ENCODE peak calls at places on chromosomes 16 and 17, in five cellular contexts. One of them, this sample, is unnamed. For H3K27me3 and H3K9me3, the result is how much of the 10 kb centered on the place peaks cover.

GRCh38 chr17:72158895-72159885 is 38.4 kb downstream of the SOX9 start:
- DNase-seq in right cardiac atrium: peak
- DNase-seq in PC-9: no peak
- DNase-seq in GM23248: no peak
- DNase-seq in effector memory CD4-positive, alpha-beta T cell: no peak
- DNase-seq in this sample: peak

GRCh38 chr16:73605309-73605708 is 557.4 kb upstream of the ZFHX3 start:
- DNase-seq in right cardiac atrium: no peak
- DNase-seq in PC-9: peak
- DNase-seq in GM23248: no peak
- DNase-seq in effector memory CD4-positive, alpha-beta T cell: no peak
- DNase-seq in this sample: no peak

GRCh38 chr17:50511058-50511457 is 2.8 kb downstream of the MYCBPAP start:
- DNase-seq in right cardiac atrium: no peak
- DNase-seq in PC-9: peak
- DNase-seq in GM23248: peak
- DNase-seq in effector memory CD4-positive, alpha-beta T cell: no peak
- DNase-seq in this sample: no peak

GRCh38 chr17:38982858-38983746 is 15.9 kb upstream of the FBXO47 start:
- DNase-seq in right cardiac atrium: peak
- DNase-seq in PC-9: peak
- DNase-seq in GM23248: peak
- DNase-seq in effector memory CD4-positive, alpha-beta T cell: peak
- DNase-seq in this sample: no peak

GRCh38 chr17:50604470-50604869 is 30.2 kb upstream of the ABCC3 start:
- DNase-seq in right cardiac atrium: peak
- DNase-seq in PC-9: no peak
- DNase-seq in GM23248: peak
- DNase-seq in effector memory CD4-positive, alpha-beta T cell: no peak
- DNase-seq in this sample: peak

GRCh38 chr16:65406076-65406475 is 284.2 kb upstream of the CDH11 start:
- DNase-seq in right cardiac atrium: no peak
- DNase-seq in PC-9: no peak
- DNase-seq in GM23248: no peak
- DNase-seq in effector memory CD4-positive, alpha-beta T cell: no peak
- DNase-seq in this sample: no peak

GRCh38 chr17:43398724-43399595 is at the start of gene ARL4D:
- DNase-seq in right cardiac atrium: peak
- DNase-seq in PC-9: peak
- DNase-seq in GM23248: peak
- DNase-seq in effector memory CD4-positive, alpha-beta T cell: peak
- DNase-seq in this sample: peak

GRCh38 chr16:87580855-87581261 is 21.4 kb upstream of the JPH3 start:
- DNase-seq in right cardiac atrium: no peak
- DNase-seq in PC-9: peak
- DNase-seq in GM23248: peak
- DNase-seq in effector memory CD4-positive, alpha-beta T cell: no peak
- DNase-seq in this sample: peak

GRCh38 chr17:2410951-2411350 is 10.1 kb upstream of the MNT start:
- DNase-seq in right cardiac atrium: no peak
- DNase-seq in PC-9: no peak
- DNase-seq in GM23248: no peak
- DNase-seq in effector memory CD4-positive, alpha-beta T cell: no peak
- DNase-seq in this sample: no peak

GRCh38 chr17:22268214-22268911 is 576.0 kb downstream of the KCNJ18 start:
- DNase-seq in right cardiac atrium: no peak
- DNase-seq in PC-9: no peak
- DNase-seq in GM23248: no peak
- DNase-seq in effector memory CD4-positive, alpha-beta T cell: no peak
- DNase-seq in this sample: peak

GRCh38 chr16:49345829-49346228 is 27.8 kb upstream of the C16orf78 start:
- DNase-seq in right cardiac atrium: no peak
- DNase-seq in PC-9: no peak
- DNase-seq in GM23248: peak
- DNase-seq in effector memory CD4-positive, alpha-beta T cell: no peak
- DNase-seq in this sample: no peak

GRCh38 chr16:25033852-25034251 is 18.7 kb upstream of the ARHGAP17 start:
- DNase-seq in right cardiac atrium: no peak
- DNase-seq in PC-9: no peak
- DNase-seq in GM23248: peak
- DNase-seq in effector memory CD4-positive, alpha-beta T cell: no peak
- DNase-seq in this sample: peak

GRCh38 chr17:20206068-20206467 is 196.9 kb downstream of the SPECC1 start:
- DNase-seq in right cardiac atrium: no peak
- DNase-seq in PC-9: no peak
- DNase-seq in GM23248: peak
- DNase-seq in effector memory CD4-positive, alpha-beta T cell: no peak
- DNase-seq in this sample: peak

GRCh38 chr16:11913425-11914079 is 2.2 kb downstream of the GSPT1 start:
- DNase-seq in right cardiac atrium: no peak
- DNase-seq in PC-9: peak
- DNase-seq in GM23248: peak
- DNase-seq in effector memory CD4-positive, alpha-beta T cell: peak
- DNase-seq in this sample: peak

GRCh38 chr16:88854306-88855111 is 2.2 kb downstream of the GALNS start:
- DNase-seq in right cardiac atrium: no peak
- DNase-seq in PC-9: no peak
- DNase-seq in GM23248: no peak
- DNase-seq in effector memory CD4-positive, alpha-beta T cell: no peak
- DNase-seq in this sample: no peak

GRCh38 chr17:3695129-3695722 is 729 bp downstream of the P2RX5 start:
- DNase-seq in right cardiac atrium: peak
- DNase-seq in PC-9: no peak
- DNase-seq in GM23248: peak
- DNase-seq in effector memory CD4-positive, alpha-beta T cell: no peak
- DNase-seq in this sample: peak

GRCh38 chr17:7011942-7012254 is 526 bp upstream of the RNASEK start:
- DNase-seq in right cardiac atrium: no peak
- DNase-seq in PC-9: no peak
- DNase-seq in GM23248: peak
- DNase-seq in effector memory CD4-positive, alpha-beta T cell: no peak
- DNase-seq in this sample: no peak

GRCh38 chr17:751269-752001 is 629 bp downstream of the GEMIN4 start:
- DNase-seq in right cardiac atrium: peak
- DNase-seq in PC-9: no peak
- DNase-seq in GM23248: peak
- DNase-seq in effector memory CD4-positive, alpha-beta T cell: peak
- DNase-seq in this sample: peak

GRCh38 chr17:72370819-72371218 is 250.0 kb downstream of the SOX9 start:
- DNase-seq in right cardiac atrium: peak
- DNase-seq in PC-9: peak
- DNase-seq in GM23248: peak
- DNase-seq in effector memory CD4-positive, alpha-beta T cell: no peak
- DNase-seq in this sample: peak

GRCh38 chr16:87033541-87034300 is 283.5 kb downstream of the C16orf95 start:
- DNase-seq in right cardiac atrium: no peak
- DNase-seq in PC-9: no peak
- DNase-seq in GM23248: no peak
- DNase-seq in effector memory CD4-positive, alpha-beta T cell: no peak
- DNase-seq in this sample: no peak

GRCh38 chr17:7579839-7580630 is 597 bp downstream of the CD68 start:
- DNase-seq in right cardiac atrium: no peak
- DNase-seq in PC-9: no peak
- DNase-seq in GM23248: no peak
- DNase-seq in effector memory CD4-positive, alpha-beta T cell: no peak
- DNase-seq in this sample: no peak

GRCh38 chr17:48930435-48930873 is 14.2 kb downstream of the SNF8 start:
- DNase-seq in right cardiac atrium: no peak
- DNase-seq in PC-9: no peak
- DNase-seq in GM23248: no peak
- DNase-seq in effector memory CD4-positive, alpha-beta T cell: no peak
- DNase-seq in this sample: no peak

GRCh38 chr16:29126057-29126494 is 141.2 kb downstream of the LAT start:
- DNase-seq in right cardiac atrium: no peak
- DNase-seq in PC-9: no peak
- DNase-seq in GM23248: no peak
- DNase-seq in effector memory CD4-positive, alpha-beta T cell: no peak
- DNase-seq in this sample: no peak

GRCh38 chr17:2157081-2157480 is 102.2 kb downstream of the HIC1 start:
- DNase-seq in right cardiac atrium: no peak
- DNase-seq in PC-9: no peak
- DNase-seq in GM23248: peak
- DNase-seq in effector memory CD4-positive, alpha-beta T cell: no peak
- DNase-seq in this sample: no peak

GRCh38 chr16:30358577-30358936 is 3.4 kb upstream of the CD2BP2 start:
- DNase-seq in right cardiac atrium: no peak
- DNase-seq in PC-9: no peak
- DNase-seq in GM23248: no peak
- DNase-seq in effector memory CD4-positive, alpha-beta T cell: no peak
- DNase-seq in this sample: no peak

GRCh38 chr16:17951273-17951845 is 385.2 kb downstream of the NPIPA8 start:
- DNase-seq in right cardiac atrium: no peak
- DNase-seq in PC-9: no peak
- DNase-seq in GM23248: no peak
- DNase-seq in effector memory CD4-positive, alpha-beta T cell: no peak
- DNase-seq in this sample: no peak

DNA sequence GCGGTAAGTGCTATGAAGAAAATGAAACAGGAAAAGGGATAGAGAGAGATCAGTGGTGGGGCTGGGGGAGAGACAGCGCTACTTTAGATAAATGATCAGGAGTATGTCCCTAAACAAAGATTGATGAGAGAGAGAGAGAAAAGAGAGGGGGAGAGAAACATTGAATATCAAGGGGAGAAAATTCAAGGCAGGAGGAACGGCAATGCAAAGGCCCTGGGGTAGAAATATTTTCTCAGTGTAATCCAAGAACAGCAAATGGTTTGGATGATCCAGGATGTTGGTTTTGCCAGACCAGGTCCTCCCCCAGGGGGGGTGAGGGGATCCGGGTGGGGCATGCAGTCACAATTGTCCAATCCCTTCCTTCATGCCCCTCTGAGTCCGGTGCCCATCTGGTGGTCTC is 43.5 kb downstream of the TMEM132E start:
- DNase-seq in right cardiac atrium: no peak
- DNase-seq in PC-9: no peak
- DNase-seq in GM23248: no peak
- DNase-seq in effector memory CD4-positive, alpha-beta T cell: no peak
- DNase-seq in this sample: no peak
- H3K27me3 ChIP-seq in right cardiac atrium: under half
- H3K27me3 ChIP-seq in PC-9: half or more
- H3K27me3 ChIP-seq in GM23248: under half
- H3K27me3 ChIP-seq in effector memory CD4-positive, alpha-beta T cell: under half
- H3K27me3 ChIP-seq in this sample: under half

GRCh38 chr17:77178050-77178449 is 37.3 kb downstream of the SEC14L1 start:
- DNase-seq in right cardiac atrium: no peak
- DNase-seq in PC-9: no peak
- DNase-seq in GM23248: no peak
- DNase-seq in effector memory CD4-positive, alpha-beta T cell: no peak
- DNase-seq in this sample: no peak

GRCh38 chr17:77167472-77168306 is 26.9 kb downstream of the SEC14L1 start:
- DNase-seq in right cardiac atrium: no peak
- DNase-seq in PC-9: no peak
- DNase-seq in GM23248: no peak
- DNase-seq in effector memory CD4-positive, alpha-beta T cell: no peak
- DNase-seq in this sample: no peak

GRCh38 chr17:77174928-77175720 is 34.4 kb downstream of the SEC14L1 start:
- DNase-seq in right cardiac atrium: no peak
- DNase-seq in PC-9: no peak
- DNase-seq in GM23248: no peak
- DNase-seq in effector memory CD4-positive, alpha-beta T cell: no peak
- DNase-seq in this sample: no peak

GRCh38 chr17:77177002-77177401 is 36.2 kb downstream of the SEC14L1 start:
- DNase-seq in right cardiac atrium: no peak
- DNase-seq in PC-9: no peak
- DNase-seq in GM23248: no peak
- DNase-seq in effector memory CD4-positive, alpha-beta T cell: no peak
- DNase-seq in this sample: no peak

GRCh38 chr17:77173104-77173503 is 32.3 kb downstream of the SEC14L1 start:
- DNase-seq in right cardiac atrium: no peak
- DNase-seq in PC-9: no peak
- DNase-seq in GM23248: no peak
- DNase-seq in effector memory CD4-positive, alpha-beta T cell: no peak
- DNase-seq in this sample: no peak
- H3K9me3 ChIP-seq in right cardiac atrium: under half
- H3K9me3 ChIP-seq in PC-9: under half
- H3K9me3 ChIP-seq in GM23248: under half
- H3K9me3 ChIP-seq in effector memory CD4-positive, alpha-beta T cell: under half
- H3K9me3 ChIP-seq in this sample: under half

DNA sequence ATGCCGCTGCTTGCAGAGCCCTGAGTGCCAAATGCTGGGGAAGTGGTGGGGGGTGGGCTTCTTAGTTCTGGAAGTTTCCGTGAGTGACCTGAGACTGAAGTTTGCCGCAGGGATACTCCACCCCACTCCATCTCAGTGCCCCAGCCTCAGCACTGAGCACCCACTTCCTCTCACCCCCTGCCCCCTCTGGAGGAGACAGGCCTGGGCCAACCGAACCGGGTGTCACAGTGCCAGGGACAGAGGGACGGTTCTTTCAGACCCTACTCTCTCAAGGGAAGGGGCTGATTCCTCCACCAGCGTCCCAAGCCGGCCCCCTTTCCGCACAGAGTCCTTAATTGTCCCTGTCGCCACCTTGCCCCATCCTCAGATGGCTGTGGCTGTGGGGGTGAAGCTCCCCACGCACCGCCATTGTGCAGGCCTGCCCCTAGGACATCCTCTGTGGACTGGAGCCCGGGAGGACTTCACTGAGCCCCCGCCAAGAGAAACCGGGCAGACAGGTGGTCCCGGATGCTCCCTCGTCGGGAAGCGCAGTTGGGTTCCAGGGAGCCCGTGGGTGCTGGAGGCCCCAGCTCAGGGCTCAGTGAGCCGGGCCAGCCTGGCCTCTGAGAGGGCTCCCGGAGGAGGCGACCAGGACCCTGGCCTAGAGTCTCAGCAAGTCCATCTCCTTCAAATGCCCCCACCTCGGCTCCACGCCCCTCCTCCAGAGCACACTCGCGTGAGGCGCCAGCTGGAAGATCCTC is 1.6 kb upstream of the KREMEN2 start:
- DNase-seq in right cardiac atrium: no peak
- DNase-seq in PC-9: no peak
- DNase-seq in GM23248: no peak
- DNase-seq in effector memory CD4-positive, alpha-beta T cell: no peak
- DNase-seq in this sample: no peak
- H3K27me3 ChIP-seq in right cardiac atrium: under half
- H3K27me3 ChIP-seq in PC-9: under half
- H3K27me3 ChIP-seq in GM23248: under half
- H3K27me3 ChIP-seq in effector memory CD4-positive, alpha-beta T cell: half or more
- H3K27me3 ChIP-seq in this sample: under half

DNA sequence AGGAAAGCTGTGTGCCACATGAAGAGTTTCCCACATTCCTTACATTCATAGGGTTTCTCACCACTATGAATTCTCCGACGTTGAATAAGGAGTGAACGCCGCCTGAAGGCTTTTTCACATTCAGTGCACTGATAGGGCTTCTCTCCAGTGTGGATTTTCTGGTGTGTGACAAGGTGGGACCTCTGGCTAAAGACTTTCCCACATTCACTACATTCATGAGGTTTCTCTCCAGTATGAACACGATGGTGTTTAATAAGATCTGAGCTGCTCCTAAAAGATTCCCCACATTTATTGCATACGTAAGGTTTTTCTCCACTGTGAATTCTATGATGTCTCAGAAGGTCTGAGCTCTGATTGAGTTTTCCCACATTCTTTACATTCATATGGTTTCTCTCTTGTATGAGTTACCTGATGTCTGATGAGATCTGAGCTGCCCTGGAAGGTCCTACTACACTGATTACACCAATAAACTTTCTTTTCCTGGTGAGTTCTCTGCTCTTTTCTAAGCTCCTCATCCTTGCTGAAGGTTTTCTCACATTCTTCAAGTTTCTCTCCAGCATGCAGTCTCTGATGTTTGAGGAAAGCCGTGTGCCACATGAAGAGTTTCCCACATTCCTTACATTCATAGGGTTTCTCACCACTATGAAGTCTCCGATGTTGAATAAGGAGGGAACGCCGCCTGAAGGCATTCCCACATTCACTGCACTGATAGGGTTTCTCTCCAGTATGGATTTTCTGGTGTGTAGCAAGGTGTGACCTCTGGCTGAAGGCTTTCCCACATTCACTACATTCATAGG is 10.0 kb downstream of the ZNF594 start:
- DNase-seq in right cardiac atrium: no peak
- DNase-seq in PC-9: no peak
- DNase-seq in GM23248: no peak
- DNase-seq in effector memory CD4-positive, alpha-beta T cell: no peak
- DNase-seq in this sample: no peak
- H3K9me3 ChIP-seq in right cardiac atrium: under half
- H3K9me3 ChIP-seq in PC-9: half or more
- H3K9me3 ChIP-seq in GM23248: under half
- H3K9me3 ChIP-seq in effector memory CD4-positive, alpha-beta T cell: half or more
- H3K9me3 ChIP-seq in this sample: under half